ENCODE peak calls at places on chromosomes 11 and 22, in eight cellular contexts. Z is GM12865; R is EH; U is ovary; Q is stimulated activated CD4-positive, alpha-beta T cell treated with anti-CD3 and anti-CD28 coated beads, Interleukin-2, amount 100 ng/mL, for 48 hours; W is activated CD8-positive, alpha-beta memory T cell treated with anti-CD3 and anti-CD28 coated beads, Interleukin-2, amount 50 U/mL, for 48 hours; G is naive B cell; D is colonic mucosa. T is an unnamed sample.

GRCh38 chr22:40007826-40008710 is 13.3 kb downstream of the FAM83F start:
- DNase-seq in U (no peak), D (no peak), G (no peak), W (no peak), R (no peak), Z (no peak), Q (no peak), T (no peak)

GRCh38 chr22:48688366-48688765 is 1139.3 kb downstream of the BRD1 start:
- DNase-seq in G (no peak), Z (no peak), D (no peak), R (no peak), Q (no peak), U (no peak), W (no peak), T (no peak)

GRCh38 chr11:114172055-114172861 is 112.7 kb downstream of the ZBTB16 start:
- DNase-seq in Q (no peak), U (no peak), G (no peak), Z (no peak), R (no peak), D (no peak), W (no peak), T (no peak)

GRCh38 chr11:120832609-120833221 is 191.2 kb upstream of the TBCEL start:
- DNase-seq in R (no peak), D (no peak), W (no peak), U (no peak), Q (no peak), Z (no peak), G (no peak), T (no peak)

GRCh38 chr22:25388866-25389540 is 169.6 kb downstream of the CRYBB2 start:
- DNase-seq in G (peak), W (no peak), U (no peak), Z (no peak), Q (no peak), D (no peak), R (no peak), T (no peak)

GRCh38 chr11:69792611-69793010 is 17.5 kb upstream of the FGF4 start:
- DNase-seq in W (no peak), G (no peak), Q (no peak), U (no peak), Z (no peak), R (no peak), D (no peak), T (no peak)

GRCh38 chr11:128802358-128802981 is 64.6 kb downstream of the KCNJ1 start:
- DNase-seq in Z (no peak), D (no peak), G (no peak), R (peak), U (no peak), W (no peak), Q (no peak), T (peak)

GRCh38 chr11:63242089-63242762 is 1.2 kb downstream of the SLC22A25 start:
- DNase-seq in D (no peak), W (no peak), U (no peak), Z (no peak), Q (no peak), R (no peak), G (no peak), T (no peak)

GRCh38 chr11:1834791-1835670 is at the start of gene SYT8:
- DNase-seq in Q (no peak), G (no peak), R (no peak), W (no peak), U (no peak), Z (no peak), D (no peak), T (no peak)

GRCh38 chr11:12195773-12196172 is 85.4 kb downstream of the MICAL2 start:
- DNase-seq in R (no peak), D (no peak), Z (peak), Q (peak), G (no peak), W (peak), U (no peak), T (no peak)

GRCh38 chr11:63745304-63746170 is 23.0 kb downstream of the ZFTA start:
- DNase-seq in D (no peak), U (no peak), Q (no peak), G (no peak), Z (no peak), R (peak), W (no peak), T (peak)

GRCh38 chr11:118340437-118340836 is 2.1 kb downstream of the CD3D start:
- DNase-seq in R (no peak), D (no peak), G (no peak), Q (no peak), Z (no peak), U (no peak), W (no peak), T (no peak)

GRCh38 chr11:64103377-64103985 is 62.4 kb downstream of the MACROD1 start:
- DNase-seq in Q (no peak), D (no peak), U (no peak), R (no peak), Z (no peak), G (no peak), W (no peak), T (no peak)

GRCh38 chr11:1471736-1472135 is 14.8 kb downstream of the MOB2 start:
- DNase-seq in G (no peak), D (no peak), Z (no peak), U (peak), Q (no peak), R (no peak), W (no peak), T (no peak)

GRCh38 chr11:66221726-66222236 is 46.7 kb upstream of the RAB1B start:
- DNase-seq in Q (peak), R (no peak), U (no peak), G (no peak), Z (peak), D (no peak), W (no peak), T (no peak)

GRCh38 chr11:73995247-73995646 is 12.6 kb upstream of the UCP2 start:
- DNase-seq in Z (peak), R (peak), Q (no peak), U (no peak), G (peak), D (no peak), W (no peak), T (no peak)

GRCh38 chr11:130715085-130715932 is 201.0 kb downstream of the SNX19 start:
- DNase-seq in D (no peak), Z (no peak), Q (no peak), U (no peak), G (no peak), R (no peak), W (no peak), T (no peak)

GRCh38 chr11:45607995-45608394 is 57.4 kb downstream of the CHST1 start:
- DNase-seq in G (no peak), W (no peak), D (peak), Q (no peak), Z (no peak), R (no peak), U (no peak), T (no peak)

GRCh38 chr22:19717691-19718254 is 3.5 kb downstream of the SEPTIN5 start:
- DNase-seq in R (peak), U (peak), Z (peak), W (peak), G (peak), D (peak), Q (peak), T (peak)

GRCh38 chr11:17740649-17741235 is 6.2 kb downstream of the KCNC1 start:
- DNase-seq in U (no peak), D (no peak), G (no peak), Q (no peak), Z (no peak), W (no peak), R (no peak), T (no peak)

GRCh38 chr11:87879118-87879517 is 296.1 kb downstream of the RAB38 start:
- DNase-seq in D (no peak), G (no peak), W (no peak), Q (no peak), R (peak), U (no peak), Z (no peak), T (no peak)

GRCh38 chr22:30838111-30838510 is 130.5 kb downstream of the MORC2 start:
- DNase-seq in U (no peak), Z (no peak), W (no peak), R (no peak), D (no peak), G (no peak), Q (no peak), T (no peak)

GRCh38 chr22:39248254-39248653 is 3.5 kb upstream of the PDGFB start:
- DNase-seq in G (no peak), W (no peak), U (no peak), R (no peak), Q (no peak), Z (no peak), D (no peak), T (no peak)

GRCh38 chr11:44575288-44575672 is 9.8 kb downstream of the CD82 start:
- DNase-seq in D (no peak), R (peak), G (no peak), Q (no peak), U (no peak), Z (no peak), W (no peak), T (no peak)

GRCh38 chr22:49826603-49827306 is 918 bp downstream of the BRD1 start:
- DNase-seq in Q (peak), R (peak), W (peak), U (peak), Z (peak), D (peak), G (peak), T (no peak)

GRCh38 chr22:29369460-29369859 is 18.9 kb downstream of the AP1B1 start:
- DNase-seq in R (peak), Z (no peak), Q (no peak), W (no peak), U (peak), G (no peak), D (no peak), T (no peak)

GRCh38 chr22:44648821-44649566 is 53.0 kb upstream of the PRR5 start:
- DNase-seq in W (no peak), Z (no peak), D (peak), U (peak), G (no peak), Q (no peak), R (peak), T (no peak)